ENCODE peak calls at places on chromosomes 3 and 15, in six cellular contexts. One of them, this sample, is unnamed.

GRCh38 chr3:8635625-8636024 is 9.0 kb downstream of the SSUH2 start:
- DNase-seq in T-helper 9 cell: no peak
- DNase-seq in B cell: no peak
- DNase-seq in hypothalamus: no peak
- DNase-seq in left ventricle myocardium superior: no peak
- DNase-seq in fibroblast of mammary gland: no peak
- DNase-seq in this sample: no peak

GRCh38 chr3:182500294-182500693 is 293.0 kb upstream of the ATP11B start:
- DNase-seq in T-helper 9 cell: no peak
- DNase-seq in B cell: no peak
- DNase-seq in hypothalamus: no peak
- DNase-seq in left ventricle myocardium superior: no peak
- DNase-seq in fibroblast of mammary gland: no peak
- DNase-seq in this sample: no peak

GRCh38 chr15:68332266-68332665 is 54.7 kb downstream of the FEM1B start:
- DNase-seq in T-helper 9 cell: no peak
- DNase-seq in B cell: no peak
- DNase-seq in hypothalamus: no peak
- DNase-seq in left ventricle myocardium superior: no peak
- DNase-seq in fibroblast of mammary gland: no peak
- DNase-seq in this sample: no peak

GRCh38 chr3:42031808-42032475 is 59.2 kb upstream of the TRAK1 start:
- DNase-seq in T-helper 9 cell: no peak
- DNase-seq in B cell: no peak
- DNase-seq in hypothalamus: no peak
- DNase-seq in left ventricle myocardium superior: no peak
- DNase-seq in fibroblast of mammary gland: no peak
- DNase-seq in this sample: no peak

GRCh38 chr15:33243869-33244268 is 49.4 kb upstream of the FMN1 start:
- DNase-seq in T-helper 9 cell: no peak
- DNase-seq in B cell: no peak
- DNase-seq in hypothalamus: no peak
- DNase-seq in left ventricle myocardium superior: no peak
- DNase-seq in fibroblast of mammary gland: peak; percentile 67
- DNase-seq in this sample: no peak

GRCh38 chr3:69569520-69569919 is 169.7 kb upstream of the MITF start:
- DNase-seq in T-helper 9 cell: no peak
- DNase-seq in B cell: no peak
- DNase-seq in hypothalamus: no peak
- DNase-seq in left ventricle myocardium superior: no peak
- DNase-seq in fibroblast of mammary gland: no peak
- DNase-seq in this sample: no peak

GRCh38 chr3:120415756-120416155 is 35.0 kb downstream of the FSTL1 start:
- DNase-seq in T-helper 9 cell: no peak
- DNase-seq in B cell: no peak
- DNase-seq in hypothalamus: no peak
- DNase-seq in left ventricle myocardium superior: no peak
- DNase-seq in fibroblast of mammary gland: no peak
- DNase-seq in this sample: no peak

GRCh38 chr3:72510247-72510646 is 338.0 kb downstream of the SHQ1 start:
- DNase-seq in T-helper 9 cell: no peak
- DNase-seq in B cell: no peak
- DNase-seq in hypothalamus: no peak
- DNase-seq in left ventricle myocardium superior: no peak
- DNase-seq in fibroblast of mammary gland: no peak
- DNase-seq in this sample: no peak

GRCh38 chr3:23601020-23601822 is 204.5 kb upstream of the UBE2E1 start:
- DNase-seq in T-helper 9 cell: no peak
- DNase-seq in B cell: no peak
- DNase-seq in hypothalamus: no peak
- DNase-seq in left ventricle myocardium superior: no peak
- DNase-seq in fibroblast of mammary gland: peak; percentile 28
- DNase-seq in this sample: no peak

GRCh38 chr3:159828542-159828943 is 160.1 kb upstream of the IL12A start:
- DNase-seq in T-helper 9 cell: no peak
- DNase-seq in B cell: peak; percentile 22
- DNase-seq in hypothalamus: no peak
- DNase-seq in left ventricle myocardium superior: no peak
- DNase-seq in fibroblast of mammary gland: peak; percentile 80
- DNase-seq in this sample: no peak

GRCh38 chr3:186107148-186108105 is 1.5 kb downstream of the ETV5 start:
- DNase-seq in T-helper 9 cell: peak; percentile 30
- DNase-seq in B cell: peak; percentile 68
- DNase-seq in hypothalamus: peak; percentile 34
- DNase-seq in left ventricle myocardium superior: peak; percentile 78
- DNase-seq in fibroblast of mammary gland: peak; percentile 48
- DNase-seq in this sample: no peak

GRCh38 chr3:156605686-156606605 is 51.0 kb upstream of the SSR3 start:
- DNase-seq in T-helper 9 cell: no peak
- DNase-seq in B cell: no peak
- DNase-seq in hypothalamus: peak; percentile 45
- DNase-seq in left ventricle myocardium superior: peak; percentile 64
- DNase-seq in fibroblast of mammary gland: peak; percentile 78
- DNase-seq in this sample: no peak

GRCh38 chr3:99505646-99506269 is 132.6 kb upstream of the COL8A1 start:
- DNase-seq in T-helper 9 cell: no peak
- DNase-seq in B cell: no peak
- DNase-seq in hypothalamus: no peak
- DNase-seq in left ventricle myocardium superior: peak; percentile 62
- DNase-seq in fibroblast of mammary gland: peak; percentile 98
- DNase-seq in this sample: no peak

GRCh38 chr15:26376243-26376642 is 396.6 kb downstream of the GABRB3 start:
- DNase-seq in T-helper 9 cell: no peak
- DNase-seq in B cell: no peak
- DNase-seq in hypothalamus: no peak
- DNase-seq in left ventricle myocardium superior: no peak
- DNase-seq in fibroblast of mammary gland: peak; percentile 1
- DNase-seq in this sample: no peak